ENCODE peak calls at places on chromosomes 13 and 19, in nine cellular contexts. J is PC-9; S is NCI-H2081; W is A549; E is progenitor cell of endocrine pancreas; L is ACHN; A is T1000; F is stimulated activated CD4-positive, alpha-beta T cell treated with anti-CD3 and anti-CD28 coated beads, Interleukin-4, amount 100 ng/mL, for 4 hours; Q is naive thymus-derived CD8-positive, alpha-beta T cell. O is an unnamed sample.
A peak's percentile ranks its signal among the peaks of the same experiment; 100 is the strongest.

GRCh38 chr13:42707596-42707995 is 73.8 kb upstream of the FAM216B start:
- DNase-seq in F (no peak), A (no peak), Q (no peak), E (no peak), S (no peak), J (no peak), W (no peak), L (no peak), O (no peak)

GRCh38 chr19:33590224-33590623 is 31.5 kb upstream of the CHST8 start:
- DNase-seq in W (no peak), A (no peak), Q (no peak), L (no peak), E (no peak), J (no peak), F (no peak), S (no peak), O (no peak)

GRCh38 chr19:47109541-47110375 is 3.8 kb downstream of the ZC3H4 start:
- DNase-seq in A (no peak), S (no peak), W (no peak), Q (peak; percentile 25), L (no peak), E (no peak), J (no peak), F (peak; percentile 63), O (no peak)

GRCh38 chr13:33401238-33401637 is 115.7 kb upstream of the STARD13 start:
- DNase-seq in E (no peak), Q (no peak), J (no peak), S (peak; percentile 20), L (no peak), A (no peak), W (no peak), F (no peak), O (no peak)

GRCh38 chr19:13154911-13155471 is 4.8 kb downstream of the IER2 start:
- DNase-seq in Q (peak; percentile 80), F (peak; percentile 79), S (peak; percentile 56), W (no peak), J (peak; percentile 89), A (peak; percentile 16), L (peak; percentile 61), E (peak; percentile 93), O (peak; percentile 35)

GRCh38 chr13:41909524-41909923 is 51.4 kb downstream of the VWA8 start:
- DNase-seq in A (no peak), Q (no peak), E (no peak), W (no peak), L (no peak), J (no peak), F (no peak), S (peak; percentile 49), O (no peak)

GRCh38 chr19:56107626-56108351 is 13.3 kb downstream of the ZNF787 start:
- DNase-seq in W (no peak), Q (no peak), S (no peak), J (no peak), F (no peak), L (no peak), E (no peak), A (no peak), O (no peak)

GRCh38 chr13:44218501-44219240 is 155.0 kb upstream of the SERP2 start:
- DNase-seq in J (no peak), S (no peak), L (no peak), Q (no peak), F (no peak), E (no peak), W (no peak), A (no peak), O (no peak)

GRCh38 chr13:25840261-25840660 is 211.6 kb downstream of the SHISA2 start:
- DNase-seq in S (no peak), W (no peak), Q (no peak), F (no peak), J (no peak), L (no peak), A (no peak), E (no peak), O (peak; percentile 8)

GRCh38 chr13:48431987-48432615 is 19.2 kb upstream of the LPAR6 start:
- DNase-seq in Q (no peak), F (no peak), E (no peak), A (no peak), J (no peak), S (no peak), W (no peak), L (no peak), O (no peak)

GRCh38 chr19:35533822-35534521 is 716 bp downstream of the GAPDHS start:
- DNase-seq in W (no peak), Q (peak; percentile 19), A (no peak), L (no peak), F (peak; percentile 31), J (peak; percentile 34), S (no peak), E (no peak), O (no peak)

GRCh38 chr19:2540646-2541454 is 64.9 kb downstream of the GADD45B start:
- DNase-seq in E (peak; percentile 81), J (peak; percentile 94), A (peak; percentile 98), F (no peak), S (no peak), L (peak; percentile 97), Q (no peak), W (peak; percentile 87), O (peak; percentile 99)

GRCh38 chr13:84630486-84630885 is 748.2 kb upstream of the SLITRK1 start:
- DNase-seq in W (no peak), A (no peak), J (no peak), F (no peak), Q (no peak), S (no peak), L (no peak), E (no peak), O (no peak)

GRCh38 chr13:107025991-107026390 is 458.1 kb upstream of the ARGLU1 start:
- DNase-seq in Q (no peak), E (no peak), A (no peak), F (no peak), J (peak; percentile 42), W (no peak), S (no peak), L (no peak), O (peak; percentile 41)

GRCh38 chr19:1156305-1156801 is 17.7 kb downstream of the SBNO2 start:
- DNase-seq in L (no peak), E (no peak), F (no peak), Q (no peak), W (no peak), J (no peak), A (no peak), S (no peak), O (no peak)

GRCh38 chr13:76378767-76379166 is 507.4 kb downstream of the KCTD12 start:
- DNase-seq in A (no peak), F (no peak), J (no peak), E (no peak), S (no peak), L (no peak), Q (no peak), W (no peak), O (no peak)

GRCh38 chr13:44302948-44303575 is 70.6 kb upstream of the SERP2 start:
- DNase-seq in J (no peak), L (no peak), F (no peak), A (no peak), W (no peak), Q (no peak), E (no peak), S (no peak), O (peak; percentile 9)

GRCh38 chr19:47891923-47892666 is 6.0 kb upstream of the SULT2A1 start:
- DNase-seq in E (no peak), J (no peak), Q (no peak), S (no peak), A (no peak), W (no peak), L (no peak), F (no peak), O (no peak)

GRCh38 chr19:37845932-37846331 is 60.5 kb downstream of the WDR87 start:
- DNase-seq in E (no peak), Q (no peak), S (no peak), F (no peak), W (no peak), L (no peak), A (no peak), J (no peak), O (no peak)

GRCh38 chr13:23673867-23674605 is 103.8 kb downstream of the TNFRSF19 start:
- DNase-seq in E (no peak), L (no peak), S (no peak), Q (no peak), A (no peak), F (no peak), J (no peak), W (no peak), O (no peak)

GRCh38 chr19:45346449-45346848 is 5.9 kb downstream of the KLC3 start:
- DNase-seq in W (no peak), E (no peak), F (no peak), A (no peak), Q (no peak), J (no peak), S (no peak), L (no peak), O (no peak)

GRCh38 chr13:114109646-114110045 is 22.8 kb downstream of the RASA3 start:
- DNase-seq in E (no peak), A (no peak), Q (no peak), S (no peak), J (no peak), F (no peak), W (no peak), L (no peak), O (no peak)

GRCh38 chr13:71624641-71625040 is 242.4 kb downstream of the DACH1 start:
- DNase-seq in L (no peak), A (no peak), E (no peak), Q (no peak), S (no peak), J (no peak), F (no peak), W (no peak), O (no peak)

GRCh38 chr19:48466571-48467325 is 2.4 kb upstream of the CYTH2 start:
- DNase-seq in S (no peak), A (no peak), J (no peak), F (no peak), W (no peak), L (peak; percentile 38), E (no peak), Q (no peak), O (peak; percentile 78)

GRCh38 chr13:77014906-77015685 is 11.9 kb downstream of the FBXL3 start:
- DNase-seq in S (no peak), A (no peak), Q (no peak), E (no peak), W (no peak), L (no peak), F (no peak), J (no peak), O (no peak)

GRCh38 chr19:1258707-1259205 is 10.4 kb downstream of the MIDN start:
- DNase-seq in Q (no peak), J (no peak), S (no peak), L (no peak), E (no peak), A (no peak), W (no peak), F (no peak), O (no peak)

GRCh38 chr13:44191504-44192171 is 182.0 kb upstream of the SERP2 start:
- DNase-seq in L (peak; percentile 46), E (no peak), A (no peak), W (no peak), F (peak; percentile 36), Q (peak; percentile 14), J (no peak), S (peak; percentile 92), O (no peak)

GRCh38 chr19:1862424-1863307 is 713 bp downstream of the KLF16 start:
- DNase-seq in Q (peak; percentile 56), L (peak; percentile 31), E (no peak), F (peak; percentile 38), J (peak; percentile 44), A (no peak), W (no peak), S (no peak), O (peak; percentile 8)

GRCh38 chr13:59874973-59875372 is 288.8 kb downstream of the DIAPH3 start:
- DNase-seq in E (no peak), L (no peak), F (no peak), W (no peak), A (no peak), S (no peak), Q (no peak), J (no peak), O (no peak)

GRCh38 chr13:27541386-27541785 is 78.9 kb downstream of the LNX2 start:
- DNase-seq in W (no peak), S (no peak), J (no peak), Q (no peak), L (no peak), E (no peak), A (no peak), F (no peak), O (no peak)

GRCh38 chr13:80339841-80340642 is 884 bp downstream of the SPRY2 start:
- DNase-seq in J (peak; percentile 35), E (peak; percentile 23), F (no peak), W (no peak), Q (no peak), S (peak; percentile 24), L (peak; percentile 41), A (no peak), O (peak; percentile 18)